ENCODE peak calls at places on chromosomes 13 and 19, in seven cellular contexts. A is cardiac muscle cell, Q is H1, K is Peyer's patch, N is esophagus squamous epithelium, F is aorta, B is tibial artery. Z is an unnamed sample. For H3K27me3 and H3K4me1, the result is how much of the 10 kb centered on the place peaks cover.

GRCh38 chr19:48539503-48540096 is 12.4 kb upstream of the SULT2B1 start:
- DNase-seq in Q (no peak), N (no peak), F (no peak), A (peak), K (no peak), B (no peak), Z (peak)

GRCh38 chr13:52615817-52616216 is 26.4 kb upstream of the HNRNPA1L2 start:
- DNase-seq in F (no peak), Q (no peak), A (no peak), N (no peak), B (no peak), K (no peak), Z (no peak)

GRCh38 chr19:483332-484072 is 12.8 kb upstream of the MADCAM1 start:
- DNase-seq in N (no peak), B (no peak), F (no peak), A (no peak), K (no peak), Q (no peak), Z (no peak)

GRCh38 chr13:34166406-34166805 is 348.5 kb downstream of the RFC3 start:
- DNase-seq in N (no peak), B (no peak), A (no peak), K (no peak), Q (no peak), F (no peak), Z (no peak)

GRCh38 chr19:53991224-53992113 is at the start of gene CACNG6:
- DNase-seq in B (no peak), N (no peak), Q (peak), A (peak), K (no peak), F (no peak), Z (no peak)

GRCh38 chr13:111460548-111461444 is 140.4 kb downstream of the TEX29 start:
- DNase-seq in K (no peak), B (no peak), A (peak), N (no peak), Q (peak), F (peak), Z (peak)

GRCh38 chr13:38099751-38100150 is 230.2 kb upstream of the TRPC4 start:
- DNase-seq in F (no peak), N (no peak), A (no peak), Q (no peak), K (no peak), B (no peak), Z (no peak)

GRCh38 chr13:106887686-106888085 is 319.7 kb upstream of the ARGLU1 start:
- DNase-seq in N (no peak), B (no peak), K (no peak), Q (no peak), A (no peak), F (no peak), Z (no peak)

GRCh38 chr13:80070024-80070703 is 270.8 kb downstream of the SPRY2 start:
- DNase-seq in B (no peak), F (no peak), A (no peak), N (no peak), K (no peak), Q (no peak), Z (peak)

GRCh38 chr13:26664942-26665341 is 95.6 kb downstream of the GPR12 start:
- DNase-seq in N (no peak), B (no peak), Q (no peak), A (no peak), K (no peak), F (no peak), Z (no peak)

GRCh38 chr13:56400774-56401173 is 739.9 kb upstream of the PRR20A start:
- DNase-seq in B (no peak), Q (no peak), N (no peak), F (no peak), A (no peak), K (no peak), Z (no peak)

GRCh38 chr19:46963093-46963734 is 56.4 kb upstream of the NPAS1 start:
- DNase-seq in A (peak), Q (no peak), F (no peak), K (no peak), N (no peak), B (no peak), Z (no peak)

GRCh38 chr13:20182231-20182846 is 10.4 kb downstream of the GJB2 start:
- DNase-seq in Q (no peak), F (no peak), B (no peak), A (peak), K (no peak), N (no peak), Z (peak)

GRCh38 chr19:43470288-43470687 is 4.9 kb upstream of the LYPD3 start:
- DNase-seq in B (no peak), A (peak), F (no peak), Q (no peak), N (no peak), K (no peak), Z (no peak)

GRCh38 chr13:36475468-36475867 is 43.2 kb downstream of the CCNA1 start:
- DNase-seq in F (no peak), K (no peak), A (peak), Q (no peak), B (no peak), N (no peak), Z (no peak)

GRCh38 chr19:5023128-5023571 is 54.2 kb downstream of the KDM4B start:
- DNase-seq in A (no peak), B (no peak), N (no peak), F (no peak), K (no peak), Q (no peak), Z (no peak)

GRCh38 chr13:113109151-113110047 is 3.8 kb downstream of the F7 start:
- DNase-seq in B (no peak), K (no peak), N (no peak), F (peak), Q (peak), A (no peak), Z (no peak)

GRCh38 chr19:6387372-6387771 is 5.6 kb downstream of the GTF2F1 start:
- DNase-seq in A (no peak), N (no peak), Q (no peak), F (no peak), K (no peak), B (no peak), Z (no peak)

GRCh38 chr19:2852598-2852997 is 11.3 kb downstream of the ZNF555 start:
- DNase-seq in K (no peak), B (no peak), N (no peak), Q (no peak), A (no peak), F (no peak), Z (no peak)

GRCh38 chr13:67549331-67549730 is 319.2 kb upstream of the PCDH9 start:
- DNase-seq in N (no peak), A (no peak), F (no peak), Q (no peak), B (no peak), K (no peak), Z (no peak)

GRCh38 chr19:5339950-5340636 is 519 bp downstream of the PTPRS start:
- DNase-seq in Q (no peak), K (no peak), A (peak), B (no peak), N (no peak), F (no peak), Z (no peak)

GRCh38 chr19:34173145-34173956 is 1.0 kb downstream of the LSM14A start:
- DNase-seq in F (no peak), Q (peak), K (peak), B (no peak), N (no peak), A (peak), Z (peak)

GRCh38 chr19:32599736-32600157 is 18.8 kb downstream of the PDCD5 start:
- DNase-seq in N (no peak), A (peak), B (no peak), Q (no peak), K (no peak), F (no peak), Z (peak)

GRCh38 chr19:29578349-29578748 is 27.7 kb upstream of the POP4 start:
- DNase-seq in A (no peak), B (no peak), K (no peak), F (no peak), Q (no peak), N (no peak), Z (no peak)

GRCh38 chr19:29574518-29574917 is 31.6 kb upstream of the POP4 start:
- DNase-seq in B (no peak), Q (no peak), F (no peak), N (no peak), A (no peak), K (no peak), Z (no peak)

GRCh38 chr19:29576761-29577661 is 29.1 kb upstream of the POP4 start:
- DNase-seq in B (no peak), N (no peak), A (peak), Q (peak), K (no peak), F (no peak), Z (no peak)

GRCh38 chr19:29577662-29577963 is 28.5 kb upstream of the POP4 start:
- DNase-seq in K (no peak), N (no peak), B (no peak), F (no peak), Q (no peak), A (no peak), Z (no peak)

GRCh38 chr19:29576043-29576442 is 30.0 kb upstream of the POP4 start:
- DNase-seq in K (no peak), Q (no peak), B (no peak), F (no peak), N (no peak), A (no peak), Z (no peak)
- H3K27me3 ChIP-seq in K (under half), Q (under half), B (under half), F (under half), N (half or more), A (half or more), Z (under half)

GRCh38 chr19:8069116-8069973 is 16.8 kb downstream of the CCL25 start:
- DNase-seq in F (no peak), N (no peak), B (no peak), K (no peak), A (no peak), Q (peak), Z (peak)
- H3K27ac ChIP-seq in F (no peak), N (no peak), B (no peak), K (no peak), A (no peak), Q (no peak), Z (no peak)

DNA sequence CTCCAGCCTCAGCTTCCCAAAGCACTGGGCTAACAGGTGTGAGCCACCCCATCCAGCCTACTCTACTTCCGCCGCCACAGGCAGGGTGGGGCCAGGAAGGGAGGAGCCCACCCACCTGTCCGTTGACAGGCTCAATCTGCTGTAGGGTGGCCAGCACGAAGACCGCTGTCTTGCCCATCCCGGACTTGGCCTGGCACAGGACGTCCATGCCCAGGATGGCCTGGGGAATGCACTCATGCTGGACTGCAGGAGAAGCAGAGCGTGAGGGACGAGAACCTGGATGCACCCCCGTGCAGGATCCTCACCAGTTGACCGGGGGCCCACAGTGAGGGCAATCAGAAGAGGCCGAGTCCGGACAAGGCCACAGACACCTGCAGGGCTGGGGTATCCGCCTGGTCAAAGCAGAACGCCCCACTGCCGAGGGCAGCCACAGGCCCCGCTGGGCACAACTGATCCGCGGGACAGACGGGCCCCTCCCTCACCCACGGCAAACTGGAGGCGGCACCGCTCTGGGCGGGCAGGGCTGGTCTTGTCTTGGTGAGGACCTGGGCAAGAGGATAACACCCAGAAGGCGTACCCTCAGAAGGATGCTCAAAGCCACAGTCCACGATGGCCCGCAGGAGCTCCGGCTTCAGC is 6.6 kb downstream of the DDX39A start:
- DNase-seq in B (no peak), A (no peak), N (no peak), Q (no peak), F (no peak), K (no peak), Z (no peak)
- H3K4me1 ChIP-seq in B (under half), A (under half), N (half or more), Q (under half), F (under half), K (under half), Z (under half)

GRCh38 chr19:50209131-50209530 is 5.7 kb downstream of the MYH14 start:
- DNase-seq in F (peak), A (no peak), K (no peak), N (no peak), B (no peak), Q (no peak), Z (no peak)
- H3K27me3 ChIP-seq in F (under half), A (under half), K (under half), N (under half), B (under half), Q (under half), Z (under half)

GRCh38 chr13:110416131-110416584 is 109.1 kb downstream of the COL4A2 start:
- DNase-seq in A (peak), Q (no peak), F (no peak), K (no peak), N (no peak), B (no peak), Z (no peak)
- H3K27ac ChIP-seq in A (peak), Q (no peak), F (peak), K (peak), N (no peak), B (peak), Z (no peak)

GRCh38 chr13:46665243-46665629 is 112.3 kb downstream of the LRCH1 start:
- DNase-seq in N (no peak), A (no peak), F (no peak), Q (no peak), B (no peak), K (no peak), Z (no peak)
- H3K4me1 ChIP-seq in N (half or more), A (half or more), F (under half), Q (under half), B (under half), K (under half), Z (under half)

Z was measured in small intestine.